ENCODE peak calls at places on chromosome 1, in nine cellular contexts. P is H7; N is effector memory CD4-positive, alpha-beta T cell; O is breast epithelium; J is heart left ventricle; F is mesenchymal stem cell; I is CD8-positive, alpha-beta memory T cell; L is neural progenitor cell; H is OCI-LY7. K is an unnamed sample. For H3K36me3, the result is how much of the 10 kb centered on the place peaks cover.

GRCh38 chr1:215022723-215023122 is 59.8 kb upstream of the KCNK2 start:
- DNase-seq in F (peak), O (no peak), H (no peak), N (no peak), J (no peak), L (no peak), I (no peak), P (no peak), K (no peak)

GRCh38 chr1:35573198-35573775 is at the start of gene TFAP2E:
- DNase-seq in L (peak), J (peak), F (peak), I (no peak), H (no peak), O (no peak), N (no peak), P (peak), K (no peak)

GRCh38 chr1:20164694-20165202 is 21.1 kb upstream of the UBXN10 start:
- DNase-seq in L (no peak), I (no peak), P (no peak), N (no peak), J (peak), O (no peak), F (no peak), H (no peak), K (no peak)

GRCh38 chr1:28374297-28374696 is 4.8 kb downstream of the PHACTR4 start:
- DNase-seq in I (no peak), O (no peak), N (no peak), L (no peak), F (no peak), H (no peak), P (no peak), J (no peak), K (no peak)

GRCh38 chr1:44040856-44041255 is 9.6 kb upstream of the SLC6A9 start:
- DNase-seq in I (no peak), O (no peak), N (no peak), F (no peak), J (no peak), P (no peak), L (no peak), H (no peak), K (no peak)

GRCh38 chr1:116168277-116169032 is 57.3 kb downstream of the MAB21L3 start:
- DNase-seq in J (peak), I (peak), L (peak), F (peak), O (peak), N (peak), P (peak), H (peak), K (peak)

GRCh38 chr1:153352523-153352922 is 3.9 kb upstream of the PGLYRP4 start:
- DNase-seq in I (peak), H (peak), N (peak), L (peak), J (peak), F (peak), P (peak), O (peak), K (peak)

GRCh38 chr1:116521186-116521585 is 49.6 kb downstream of the CD58 start:
- DNase-seq in O (no peak), I (no peak), F (peak), J (no peak), H (no peak), N (no peak), P (no peak), L (no peak), K (no peak)

GRCh38 chr1:237873487-237873927 is 17.2 kb downstream of the ZP4 start:
- DNase-seq in N (no peak), J (no peak), H (no peak), F (peak), P (peak), O (no peak), I (no peak), L (no peak), K (no peak)

GRCh38 chr1:35707253-35708178 is 11.2 kb downstream of the C1orf216 start:
- DNase-seq in I (peak), H (no peak), O (no peak), J (no peak), L (peak), P (peak), F (peak), N (peak), K (peak)

GRCh38 chr1:2547210-2548067 is 8.7 kb upstream of the TNFRSF14 start:
- DNase-seq in L (peak), H (peak), F (no peak), I (peak), O (no peak), J (no peak), P (peak), N (no peak), K (no peak)

GRCh38 chr1:173210716-173211231 is 3.6 kb upstream of the TNFSF4 start:
- DNase-seq in I (no peak), L (peak), O (no peak), P (no peak), J (no peak), F (no peak), H (no peak), N (no peak), K (no peak)

GRCh38 chr1:176557543-176558258 is 94.7 kb downstream of the PAPPA2 start:
- DNase-seq in J (no peak), N (no peak), O (no peak), F (no peak), L (no peak), I (no peak), P (no peak), H (no peak), K (no peak)

GRCh38 chr1:3555131-3555920 is 56.0 kb downstream of the MEGF6 start:
- DNase-seq in N (no peak), H (no peak), F (no peak), P (no peak), J (no peak), O (no peak), L (no peak), I (no peak), K (no peak)

GRCh38 chr1:2345297-2346075 is 45.9 kb downstream of the MORN1 start:
- DNase-seq in I (no peak), O (no peak), N (no peak), J (peak), H (no peak), L (no peak), F (no peak), P (no peak), K (no peak)

GRCh38 chr1:83942914-83943313 is 56.0 kb downstream of the TTLL7 start:
- DNase-seq in N (no peak), I (no peak), P (peak), O (no peak), J (no peak), F (peak), H (no peak), L (peak), K (no peak)

GRCh38 chr1:89546934-89547562 is 22.4 kb downstream of the LRRC8B start:
- DNase-seq in N (no peak), F (no peak), P (no peak), L (no peak), O (no peak), I (no peak), J (no peak), H (no peak), K (no peak)

GRCh38 chr1:221487781-221488520 is 253.9 kb downstream of the DUSP10 start:
- DNase-seq in F (peak), I (no peak), O (no peak), P (no peak), H (no peak), J (no peak), N (no peak), L (no peak), K (no peak)

GRCh38 chr1:225691861-225692516 is 39.1 kb upstream of the ENAH start:
- DNase-seq in N (no peak), F (peak), I (no peak), L (no peak), P (no peak), O (no peak), J (no peak), H (no peak), K (no peak)

GRCh38 chr1:86924324-86924960 is 10.0 kb downstream of the HS2ST1 start:
- DNase-seq in L (no peak), J (no peak), I (no peak), H (no peak), O (no peak), N (no peak), F (no peak), P (no peak), K (no peak)

GRCh38 chr1:111755321-111756123 is at the start of gene DDX20:
- DNase-seq in L (peak), I (peak), H (peak), O (peak), J (peak), N (peak), F (peak), P (peak), K (peak)

GRCh38 chr1:14140800-14141526 is 441.0 kb downstream of the PRDM2 start:
- DNase-seq in O (peak), H (no peak), F (no peak), P (no peak), J (peak), L (no peak), I (no peak), N (no peak), K (no peak)

GRCh38 chr1:231274119-231274825 is 33.3 kb downstream of the GNPAT start:
- DNase-seq in I (no peak), O (no peak), N (no peak), F (no peak), H (no peak), J (no peak), L (no peak), P (no peak), K (no peak)
- H3K36me3 ChIP-seq in I (under half), O (under half), N (under half), F (half or more), H (half or more), J (under half), L (under half), P (under half), K (half or more)

DNA sequence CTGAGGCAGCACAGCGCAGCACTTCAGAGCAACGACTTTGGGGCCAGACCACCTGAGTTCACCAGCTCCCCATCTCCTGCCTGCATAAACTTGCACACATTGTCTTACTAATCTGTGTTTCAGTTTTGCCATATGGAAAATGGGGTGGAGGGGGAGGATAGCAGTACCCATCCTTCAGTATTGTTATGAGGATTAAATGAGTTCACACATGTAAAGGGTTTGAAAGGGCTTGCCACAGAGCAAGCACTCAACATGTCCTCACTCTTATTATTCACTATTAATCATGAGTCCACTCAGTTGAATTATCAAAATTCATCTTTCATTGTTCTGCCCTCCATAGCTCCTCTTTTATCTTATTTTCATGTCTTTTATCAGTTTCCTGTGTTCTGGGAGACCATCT is 40.1 kb upstream of the BMP8B start:
- DNase-seq in L (no peak), P (no peak), F (no peak), O (no peak), H (no peak), N (no peak), I (no peak), J (no peak), K (no peak)
- H3K36me3 ChIP-seq in L (under half), P (under half), F (under half), O (under half), H (under half), N (under half), I (under half), J (under half), K (under half)

GRCh38 chr1:77958850-77959249 is 20.0 kb downstream of the FUBP1 start:
- DNase-seq in F (no peak), L (no peak), P (no peak), I (no peak), J (no peak), H (no peak), N (no peak), O (no peak), K (no peak)
- H3K36me3 ChIP-seq in F (half or more), L (half or more), P (half or more), I (half or more), J (under half), H (half or more), N (half or more), O (under half), K (half or more)

GRCh38 chr1:12272770-12273169 is 42.9 kb downstream of the VPS13D start:
- DNase-seq in N (no peak), O (no peak), I (no peak), H (no peak), L (no peak), P (no peak), J (no peak), F (no peak), K (no peak)
- H3K36me3 ChIP-seq in N (half or more), O (under half), I (under half), H (half or more), L (under half), P (under half), J (under half), F (half or more), K (under half)

GRCh38 chr1:23793018-23793781 is 2.3 kb downstream of the LYPLA2 start:
- DNase-seq in F (peak), J (peak), N (peak), I (peak), L (no peak), O (no peak), P (peak), H (no peak), K (no peak)
- H3K36me3 ChIP-seq in F (under half), J (under half), N (under half), I (under half), L (under half), O (under half), P (under half), H (under half), K (under half)

GRCh38 chr1:180083164-180083563 is 71.5 kb upstream of the QSOX1 start:
- DNase-seq in J (no peak), L (no peak), P (no peak), N (no peak), F (no peak), I (no peak), H (no peak), O (no peak), K (no peak)

GRCh38 chr1:180084867-180085266 is 69.8 kb upstream of the QSOX1 start:
- DNase-seq in O (no peak), I (no peak), P (no peak), L (no peak), F (no peak), H (no peak), J (no peak), N (no peak), K (no peak)

GRCh38 chr1:180081474-180081873 is 73.2 kb upstream of the QSOX1 start:
- DNase-seq in F (no peak), L (no peak), J (no peak), H (no peak), I (no peak), P (no peak), O (no peak), N (no peak), K (no peak)

GRCh38 chr1:180085331-180085730 is 69.3 kb upstream of the QSOX1 start:
- DNase-seq in I (no peak), P (no peak), O (no peak), L (no peak), H (no peak), F (no peak), N (no peak), J (no peak), K (no peak)

GRCh38 chr1:180080439-180080838 is 74.2 kb upstream of the QSOX1 start:
- DNase-seq in H (no peak), F (no peak), I (no peak), J (no peak), L (no peak), N (no peak), P (no peak), O (no peak), K (no peak)
- H3K36me3 ChIP-seq in H (half or more), F (half or more), I (under half), J (under half), L (under half), N (half or more), P (under half), O (under half), K (under half)

GRCh38 chr1:235180916-235181315 is 19.9 kb upstream of the RBM34 start:
- DNase-seq in H (no peak), J (no peak), P (no peak), L (no peak), N (no peak), F (no peak), I (no peak), O (no peak), K (no peak)

GRCh38 chr1:235181561-235182245 is 20.7 kb upstream of the RBM34 start:
- DNase-seq in I (no peak), P (no peak), F (no peak), H (no peak), N (no peak), O (no peak), J (no peak), L (no peak), K (no peak)

GRCh38 chr1:235176486-235176885 is 15.4 kb upstream of the RBM34 start:
- DNase-seq in P (peak), L (no peak), N (no peak), J (no peak), H (no peak), F (no peak), O (no peak), I (no peak), K (no peak)
- H3K36me3 ChIP-seq in P (under half), L (under half), N (half or more), J (under half), H (half or more), F (half or more), O (under half), I (under half), K (under half)

GRCh38 chr1:167777253-167777618 is 55.5 kb downstream of the MPZL1 start:
- DNase-seq in J (no peak), O (no peak), N (no peak), I (no peak), L (no peak), H (no peak), F (no peak), P (no peak), K (no peak)

GRCh38 chr1:167776151-167776550 is 54.4 kb downstream of the MPZL1 start:
- DNase-seq in N (no peak), I (no peak), F (peak), L (no peak), H (no peak), O (no peak), P (no peak), J (no peak), K (no peak)

GRCh38 chr1:167774710-167775109 is 52.9 kb downstream of the MPZL1 start:
- DNase-seq in H (no peak), I (no peak), L (no peak), N (no peak), J (no peak), P (no peak), O (no peak), F (peak), K (no peak)

GRCh38 chr1:167775178-167775577 is 53.4 kb downstream of the MPZL1 start:
- DNase-seq in P (no peak), F (peak), H (no peak), I (no peak), N (no peak), O (no peak), L (no peak), J (no peak), K (no peak)

DNA sequence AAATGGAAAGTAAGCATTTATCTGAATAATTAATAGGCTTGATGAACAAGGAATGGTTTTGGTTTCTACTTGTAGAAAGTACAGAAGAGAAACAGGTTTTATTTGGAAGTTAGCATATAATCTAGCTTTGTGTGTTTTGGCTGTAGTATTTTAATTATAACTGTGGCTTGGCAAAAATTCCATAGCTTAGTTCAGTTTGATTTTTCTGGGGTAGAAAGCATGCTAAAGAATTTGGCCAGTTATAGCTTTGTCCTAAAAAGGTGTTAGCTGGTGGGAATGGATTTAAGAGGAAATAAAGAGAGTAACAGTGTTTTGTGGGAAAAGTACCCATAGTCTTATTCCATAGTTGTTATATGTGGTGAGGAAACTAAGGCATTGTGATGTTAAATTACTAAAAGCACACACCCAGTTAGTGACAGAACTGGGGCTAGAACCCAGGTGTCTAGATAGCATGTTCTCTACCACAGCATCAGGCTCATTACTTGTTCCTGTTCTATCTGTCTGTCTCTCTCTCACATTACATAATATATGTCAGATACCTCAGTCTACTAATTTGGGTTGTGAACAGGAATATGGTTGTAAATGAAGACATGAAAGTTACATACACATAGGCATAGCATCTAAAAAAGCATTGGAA is 55.0 kb downstream of the MPZL1 start:
- DNase-seq in P (no peak), J (no peak), H (no peak), I (no peak), L (no peak), F (no peak), N (no peak), O (no peak), K (no peak)
- H3K36me3 ChIP-seq in P (under half), J (under half), H (half or more), I (under half), L (under half), F (half or more), N (under half), O (under half), K (under half)

GRCh38 chr1:23718482-23718881 is 24.8 kb upstream of the ELOA start:
- DNase-seq in L (peak), I (no peak), P (peak), N (no peak), F (peak), O (no peak), J (no peak), H (peak), K (no peak)
- H3K36me3 ChIP-seq in L (under half), I (under half), P (under half), N (under half), F (under half), O (under half), J (under half), H (under half), K (under half)